ENCODE peak calls at places on chromosomes 3 and 15, in ten cellular contexts. L, U, W, D, F, C, M, Y, T and H are unnamed samples. For H3K27me3, the result is how much of the 10 kb centered on the place peaks cover.

GRCh38 chr3:156688849-156689452 is 14.6 kb downstream of the TIPARP start:
- DNase-seq in M (no peak), F (no peak), T (no peak), W (no peak), L (no peak), Y (no peak), U (no peak), D (no peak), C (no peak), H (no peak)

GRCh38 chr3:107222927-107223326 is 154.3 kb upstream of the CCDC54 start:
- DNase-seq in Y (peak), F (no peak), U (no peak), C (no peak), L (no peak), W (no peak), M (no peak), T (no peak), D (no peak), H (no peak)

GRCh38 chr15:96316953-96317629 is 13.4 kb upstream of the NR2F2 start:
- DNase-seq in D (no peak), Y (no peak), W (no peak), L (peak), F (no peak), M (no peak), U (no peak), C (no peak), T (no peak), H (no peak)

GRCh38 chr3:55270976-55271375 is 216.1 kb downstream of the WNT5A start:
- DNase-seq in Y (peak), C (no peak), U (no peak), D (no peak), T (no peak), L (no peak), M (no peak), F (no peak), W (no peak), H (no peak)

GRCh38 chr3:43707266-43707665 is 16.5 kb downstream of the ABHD5 start:
- DNase-seq in C (no peak), F (no peak), M (no peak), L (no peak), T (no peak), D (no peak), Y (peak), U (no peak), W (no peak), H (no peak)

GRCh38 chr3:64444619-64445317 is 219.5 kb upstream of the PRICKLE2 start:
- DNase-seq in D (no peak), C (no peak), F (peak), T (no peak), Y (no peak), M (no peak), W (no peak), U (no peak), L (no peak), H (no peak)

GRCh38 chr3:146543461-146544012 is 870 bp downstream of the PLSCR1 start:
- DNase-seq in U (no peak), W (peak), C (no peak), F (peak), Y (peak), L (no peak), D (no peak), M (no peak), T (no peak), H (peak)

GRCh38 chr3:61894988-61895935 is 333.9 kb downstream of the PTPRG start:
- DNase-seq in C (no peak), U (peak), T (no peak), F (no peak), W (peak), D (peak), M (peak), L (peak), Y (peak), H (peak)

GRCh38 chr3:9732080-9732752 is 681 bp downstream of the BRPF1 start:
- DNase-seq in F (no peak), D (no peak), T (no peak), W (no peak), L (peak), C (no peak), Y (no peak), U (peak), M (no peak), H (peak)

GRCh38 chr3:110664148-110664547 is 407.5 kb upstream of the NECTIN3 start:
- DNase-seq in W (no peak), M (no peak), L (peak), D (no peak), F (no peak), C (no peak), T (no peak), Y (no peak), U (no peak), H (no peak)

GRCh38 chr3:127141921-127142730 is 50.8 kb upstream of the PRR23E start:
- DNase-seq in W (no peak), T (no peak), M (no peak), D (peak), F (no peak), Y (no peak), C (no peak), L (peak), U (no peak), H (no peak)

GRCh38 chr3:24197809-24198208 is 252.7 kb downstream of the NR1D2 start:
- DNase-seq in L (no peak), F (no peak), U (no peak), W (no peak), M (no peak), Y (no peak), D (peak), T (no peak), C (no peak), H (no peak)

GRCh38 chr3:136899622-136900158 is 37.7 kb downstream of the NCK1 start:
- DNase-seq in W (no peak), F (no peak), U (no peak), L (no peak), C (no peak), T (no peak), M (no peak), D (no peak), Y (peak), H (no peak)

GRCh38 chr3:173465112-173465511 is 67.6 kb downstream of the NLGN1 start:
- DNase-seq in T (no peak), C (no peak), Y (peak), U (no peak), F (no peak), L (no peak), M (no peak), W (no peak), D (no peak), H (no peak)

GRCh38 chr15:43505723-43506122 is 11.7 kb upstream of the MAP1A start:
- DNase-seq in D (no peak), T (no peak), L (no peak), F (no peak), C (no peak), W (no peak), U (no peak), Y (peak), M (no peak), H (no peak)

GRCh38 chr3:178850452-178851166 is 221.0 kb downstream of the ZMAT3 start:
- DNase-seq in F (no peak), C (no peak), Y (no peak), T (no peak), U (no peak), M (no peak), W (no peak), L (no peak), D (no peak), H (no peak)

GRCh38 chr15:96340611-96341464 is 10.3 kb downstream of the NR2F2 start:
- DNase-seq in Y (peak), D (peak), L (no peak), U (peak), C (no peak), T (peak), W (no peak), M (peak), F (peak), H (peak)

GRCh38 chr3:177830411-177830849 is 633.1 kb upstream of the TBL1XR1 start:
- DNase-seq in Y (peak), D (no peak), C (no peak), L (no peak), T (no peak), U (peak), M (no peak), F (no peak), W (peak), H (peak)

GRCh38 chr3:1987983-1988382 is 110.7 kb upstream of the CNTN4 start:
- DNase-seq in C (no peak), W (no peak), U (peak), F (no peak), M (no peak), D (peak), Y (no peak), L (no peak), T (no peak), H (peak)

GRCh38 chr3:112327371-112327951 is 5.5 kb upstream of the CD200 start:
- DNase-seq in T (no peak), Y (peak), D (no peak), M (no peak), C (no peak), F (no peak), W (peak), U (no peak), L (no peak), H (no peak)

GRCh38 chr3:9915252-9916141 is 1.4 kb upstream of the IL17RC start:
- DNase-seq in Y (peak), F (peak), W (peak), M (peak), U (peak), C (no peak), L (peak), D (peak), T (no peak), H (peak)

GRCh38 chr3:155079795-155080546 is at the start of gene MME:
- DNase-seq in U (peak), F (peak), T (no peak), W (peak), C (no peak), D (no peak), M (peak), Y (peak), L (peak), H (peak)

GRCh38 chr3:154129625-154130024 is 8.4 kb downstream of the ARHGEF26 start:
- DNase-seq in D (no peak), L (no peak), W (peak), M (no peak), T (no peak), U (no peak), F (no peak), Y (no peak), C (no peak), H (no peak)

GRCh38 chr3:47452460-47453215 is 23.1 kb downstream of the SCAP start:
- DNase-seq in W (no peak), D (peak), Y (no peak), T (no peak), C (no peak), M (no peak), F (no peak), U (no peak), L (no peak), H (peak)

GRCh38 chr3:32544894-32545293 is 25.8 kb downstream of the DYNC1LI1 start:
- DNase-seq in C (no peak), W (no peak), T (no peak), U (no peak), L (no peak), D (no peak), F (no peak), Y (no peak), M (no peak), H (no peak)

GRCh38 chr3:160804762-160805161 is 48.7 kb downstream of the PPM1L start:
- DNase-seq in L (peak), T (no peak), U (peak), D (peak), M (peak), Y (no peak), F (no peak), W (no peak), C (no peak), H (peak)

GRCh38 chr3:104952587-104952986 is 414.1 kb upstream of the ALCAM start:
- DNase-seq in M (no peak), F (no peak), L (peak), U (peak), W (no peak), Y (peak), T (no peak), D (no peak), C (no peak), H (no peak)

GRCh38 chr3:12286927-12287726 is 1.7 kb upstream of the PPARG start:
- DNase-seq in F (peak), Y (no peak), U (peak), W (no peak), M (peak), D (no peak), L (peak), T (no peak), C (no peak), H (no peak)

GRCh38 chr3:40574661-40575060 is 49.9 kb downstream of the ZNF621 start:
- DNase-seq in W (no peak), C (no peak), U (no peak), F (no peak), M (no peak), L (no peak), T (no peak), D (no peak), Y (no peak), H (no peak)

GRCh38 chr15:69712999-69713398 is 260.4 kb downstream of the RPLP1 start:
- DNase-seq in U (no peak), M (no peak), C (no peak), F (no peak), Y (no peak), W (no peak), T (no peak), D (no peak), L (no peak), H (no peak)

GRCh38 chr3:25884981-25885380 is 95.1 kb downstream of the OXSM start:
- DNase-seq in D (no peak), C (no peak), W (no peak), F (no peak), L (no peak), M (no peak), Y (no peak), U (no peak), T (no peak), H (no peak)
- H3K27me3 ChIP-seq in D (under half), C (half or more), W (under half), F (under half), L (under half), M (under half), Y (under half), U (under half), T (under half), H (under half)

GRCh38 chr3:123440181-123440580 is 8.7 kb downstream of the ADCY5 start:
- DNase-seq in W (no peak), L (no peak), M (no peak), Y (no peak), F (no peak), D (no peak), C (no peak), U (no peak), T (no peak), H (no peak)
- H3K27ac ChIP-seq in W (no peak), L (no peak), M (no peak), Y (no peak), F (no peak), D (no peak), C (peak), U (no peak), T (peak), H (no peak)

GRCh38 chr3:149085828-149086231 is 503 bp downstream of the HLTF start:
- DNase-seq in M (no peak), D (peak), L (no peak), T (no peak), F (no peak), W (peak), C (no peak), U (no peak), Y (peak), H (peak)

GRCh38 chr3:149087208-149087607 is 875 bp upstream of the HLTF start:
- DNase-seq in T (no peak), M (no peak), Y (no peak), D (no peak), W (no peak), F (peak), C (no peak), U (no peak), L (no peak), H (no peak)

GRCh38 chr3:149090907-149091306 is 4.6 kb upstream of the HLTF start:
- DNase-seq in L (no peak), Y (no peak), M (no peak), C (no peak), U (no peak), D (no peak), W (no peak), F (no peak), T (no peak), H (no peak)

GRCh38 chr3:149089395-149089794 is 3.1 kb upstream of the HLTF start:
- DNase-seq in U (no peak), D (no peak), C (no peak), W (no peak), Y (no peak), F (no peak), L (no peak), M (no peak), T (no peak), H (no peak)

GRCh38 chr3:149086232-149086988 is at the start of gene HLTF:
- DNase-seq in F (peak), T (peak), W (peak), L (peak), C (peak), M (peak), U (peak), Y (peak), D (peak), H (peak)
- TF ChIP-seq POLR2A in F (no peak), T (no peak), W (peak), L (no peak), C (no peak), M (peak), U (peak), Y (peak), D (peak), H (no peak)

GRCh38 chr15:39472661-39473657 is 107.9 kb upstream of the THBS1 start:
- DNase-seq in Y (peak), U (peak), D (peak), C (no peak), M (peak), T (peak), F (peak), W (peak), L (peak), H (peak)

GRCh38 chr15:39478996-39479395 is 101.9 kb upstream of the THBS1 start:
- DNase-seq in D (no peak), C (no peak), F (no peak), Y (no peak), T (no peak), W (no peak), M (no peak), L (no peak), U (no peak), H (no peak)

GRCh38 chr15:39479916-39480315 is 101.0 kb upstream of the THBS1 start:
- DNase-seq in L (no peak), T (peak), U (no peak), F (no peak), C (no peak), Y (peak), M (no peak), W (no peak), D (no peak), H (no peak)

GRCh38 chr15:39471791-39472190 is 109.1 kb upstream of the THBS1 start:
- DNase-seq in W (no peak), D (no peak), Y (peak), M (no peak), U (no peak), C (no peak), T (peak), F (no peak), L (no peak), H (no peak)

GRCh38 chr15:39474657-39475056 is 106.2 kb upstream of the THBS1 start:
- DNase-seq in F (no peak), T (peak), W (no peak), L (no peak), D (no peak), Y (no peak), U (no peak), C (no peak), M (no peak), H (no peak)
- H3K27me3 ChIP-seq in F (under half), T (under half), W (under half), L (under half), D (under half), Y (under half), U (under half), C (under half), M (under half), H (under half)

DNA sequence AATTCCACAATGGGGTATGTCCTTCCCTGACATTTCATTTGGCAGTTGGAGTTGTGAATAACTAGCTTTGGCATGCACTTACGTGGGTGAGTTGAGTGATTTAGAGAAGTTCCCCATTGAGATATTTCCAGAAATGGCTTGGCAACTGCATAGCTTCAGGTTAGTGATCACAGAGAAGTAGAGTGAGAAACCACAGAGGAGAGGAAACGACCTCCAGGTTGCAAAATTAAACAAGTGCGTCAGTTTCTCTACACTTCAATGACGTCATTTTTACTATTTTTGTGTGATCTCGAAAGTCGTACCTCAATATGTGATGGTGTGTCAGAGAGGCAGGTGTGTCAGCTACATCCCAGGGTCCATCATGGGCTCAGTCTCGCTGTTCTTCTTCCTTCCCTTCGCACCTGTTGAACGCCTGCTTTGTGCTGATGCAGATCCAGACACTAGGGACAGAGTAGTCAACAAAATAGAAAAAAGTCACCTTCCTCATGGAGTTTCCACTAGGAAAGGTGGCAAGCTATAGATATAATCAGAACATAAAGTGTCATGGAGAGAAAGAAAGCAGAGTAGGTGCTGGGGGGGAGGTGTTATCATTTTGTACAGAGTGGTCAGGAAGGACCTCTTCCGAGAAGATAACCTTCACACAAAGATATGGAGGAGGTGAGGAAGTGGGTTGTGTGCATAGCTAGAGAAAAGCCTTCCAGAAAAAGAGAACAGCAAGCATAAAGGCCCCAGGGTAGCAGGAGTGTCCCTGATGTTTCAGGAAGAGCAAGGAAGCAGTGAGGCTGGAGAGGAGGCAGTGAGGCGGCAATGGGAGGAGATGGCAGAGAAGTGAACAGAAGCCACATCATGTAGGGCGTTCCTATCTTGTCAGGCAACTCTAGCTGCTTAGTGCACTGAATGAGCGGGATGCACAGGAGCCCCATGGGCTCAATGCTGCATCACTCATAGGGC is 75.6 kb downstream of the MCTP2 start:
- DNase-seq in W (no peak), U (no peak), F (no peak), D (no peak), T (no peak), L (no peak), M (no peak), Y (peak), C (no peak), H (no peak)
- H3K27ac ChIP-seq in W (no peak), U (peak), F (no peak), D (no peak), T (no peak), L (no peak), M (no peak), Y (no peak), C (no peak), H (no peak)

DNA sequence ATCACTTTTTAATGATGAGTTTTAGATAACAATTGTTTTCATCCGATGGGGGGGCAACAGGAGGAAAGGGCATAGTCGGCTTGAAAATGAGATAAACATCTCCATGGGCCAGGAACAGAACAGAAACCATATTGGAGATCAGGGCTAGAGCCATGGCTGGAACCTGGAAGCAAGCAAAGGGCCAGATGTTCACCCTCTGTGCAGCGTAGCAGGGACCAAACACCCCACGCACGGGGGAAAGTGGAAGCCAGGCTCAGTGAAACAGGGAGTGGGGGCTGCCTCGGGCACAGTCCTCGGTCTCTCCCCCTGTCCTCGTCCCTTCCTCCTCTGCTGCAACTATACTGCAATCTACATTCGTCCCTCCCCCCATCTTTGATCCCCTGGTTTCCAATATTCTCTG is 121.7 kb downstream of the XXYLT1 start:
- DNase-seq in D (no peak), U (no peak), W (no peak), F (no peak), L (no peak), C (no peak), Y (no peak), M (no peak), T (no peak), H (no peak)
- TF ChIP-seq POLR2A in D (no peak), U (no peak), W (no peak), F (no peak), L (no peak), C (no peak), Y (no peak), M (no peak), T (no peak), H (no peak)

DNA sequence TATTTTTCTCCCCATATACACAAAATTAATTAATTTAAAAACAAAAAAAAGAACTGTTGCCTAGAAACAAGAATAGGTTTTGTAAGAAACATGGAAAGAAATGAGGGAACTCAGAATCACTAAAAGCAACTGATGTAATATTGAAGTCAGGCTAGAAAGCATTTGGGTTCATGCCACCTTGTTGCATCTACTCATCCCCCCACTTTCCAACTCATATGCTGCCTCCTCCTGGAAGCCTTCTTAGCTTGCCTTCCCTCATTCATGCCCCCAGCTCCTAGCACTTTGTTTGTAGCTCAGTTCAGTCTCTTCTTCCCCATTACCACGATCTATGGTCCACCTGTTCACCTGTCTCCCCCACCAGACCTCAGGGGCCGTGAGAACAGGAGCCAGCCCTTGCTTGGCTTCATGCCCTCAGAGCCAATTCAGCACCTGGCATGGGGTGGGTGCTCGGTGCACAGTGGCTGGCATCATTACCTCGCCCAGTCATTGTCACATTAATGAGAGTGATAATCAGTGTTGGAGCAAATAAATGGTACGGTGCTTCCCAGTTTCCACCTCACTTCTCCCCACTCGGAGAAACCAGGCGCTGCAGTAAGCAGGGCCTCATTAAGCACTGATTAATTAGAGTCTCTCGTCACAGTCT is 62.4 kb upstream of the SLC6A1 start:
- DNase-seq in C (no peak), M (no peak), F (no peak), W (no peak), D (no peak), Y (no peak), U (no peak), T (no peak), L (no peak), H (no peak)
- H3K27me3 ChIP-seq in C (under half), M (under half), F (under half), W (under half), D (under half), Y (under half), U (under half), T (under half), L (under half), H (under half)